ENCODE peak calls at places on chromosome 22, in six cellular contexts. G, F, C, I, M and N are unnamed samples.

GRCh38 chr22:49094151-49094550 is 733.5 kb downstream of the BRD1 start:
- DNase-seq in G (no peak), F (peak; percentile 55), C (no peak), I (no peak), M (no peak), N (no peak)

GRCh38 chr22:26763633-26764295 is 106.4 kb downstream of the MIAT start:
- DNase-seq in G (no peak), F (no peak), C (peak; percentile 40), I (no peak), M (peak; percentile 45), N (no peak)

GRCh38 chr22:48785792-48786678 is 1041.6 kb downstream of the BRD1 start:
- DNase-seq in G (no peak), F (no peak), C (no peak), I (no peak), M (no peak), N (no peak)

GRCh38 chr22:40000171-40000570 is 5.4 kb downstream of the FAM83F start:
- DNase-seq in G (no peak), F (peak; percentile 7), C (no peak), I (no peak), M (no peak), N (no peak)

GRCh38 chr22:36454916-36455570 is 26.4 kb downstream of the TXN2 start:
- DNase-seq in G (peak; percentile 97), F (peak; percentile 97), C (peak; percentile 87), I (peak; percentile 93), M (peak; percentile 69), N (peak; percentile 97)

GRCh38 chr22:39462443-39463147 is 5.8 kb downstream of the MGAT3 start:
- DNase-seq in G (no peak), F (peak; percentile 88), C (no peak), I (peak; percentile 63), M (no peak), N (no peak)

GRCh38 chr22:50530280-50530856 is 556 bp upstream of the TYMP start:
- DNase-seq in G (peak; percentile 91), F (no peak), C (peak; percentile 80), I (peak; percentile 87), M (no peak), N (peak; percentile 96)

GRCh38 chr22:24989541-24989951 is 37.0 kb downstream of the KIAA1671 start:
- DNase-seq in G (no peak), F (no peak), C (no peak), I (no peak), M (no peak), N (no peak)

GRCh38 chr22:24247011-24247507 is 2.2 kb upstream of the GGT5 start:
- DNase-seq in G (no peak), F (no peak), C (no peak), I (no peak), M (no peak), N (no peak)

GRCh38 chr22:41050873-41051272 is 41.5 kb upstream of the EP300 start:
- DNase-seq in G (no peak), F (no peak), C (no peak), I (no peak), M (no peak), N (no peak)

GRCh38 chr22:35451602-35452001 is 51.7 kb downstream of the MCM5 start:
- DNase-seq in G (no peak), F (no peak), C (no peak), I (no peak), M (no peak), N (no peak)

GRCh38 chr22:48380016-48380665 is 1447.5 kb downstream of the BRD1 start:
- DNase-seq in G (peak; percentile 20), F (no peak), C (no peak), I (no peak), M (no peak), N (peak; percentile 34)

GRCh38 chr22:39519681-39520053 is 695 bp upstream of the ATF4 start:
- DNase-seq in G (peak; percentile 62), F (peak; percentile 89), C (peak; percentile 61), I (peak; percentile 62), M (peak; percentile 64), N (no peak)

GRCh38 chr22:42752912-42753311 is 32.2 kb upstream of the A4GALT start:
- DNase-seq in G (no peak), F (no peak), C (no peak), I (no peak), M (no peak), N (no peak)

GRCh38 chr22:34622602-34623001 is 443.4 kb upstream of the ISX start:
- DNase-seq in G (no peak), F (no peak), C (no peak), I (no peak), M (no peak), N (no peak)

DNA sequence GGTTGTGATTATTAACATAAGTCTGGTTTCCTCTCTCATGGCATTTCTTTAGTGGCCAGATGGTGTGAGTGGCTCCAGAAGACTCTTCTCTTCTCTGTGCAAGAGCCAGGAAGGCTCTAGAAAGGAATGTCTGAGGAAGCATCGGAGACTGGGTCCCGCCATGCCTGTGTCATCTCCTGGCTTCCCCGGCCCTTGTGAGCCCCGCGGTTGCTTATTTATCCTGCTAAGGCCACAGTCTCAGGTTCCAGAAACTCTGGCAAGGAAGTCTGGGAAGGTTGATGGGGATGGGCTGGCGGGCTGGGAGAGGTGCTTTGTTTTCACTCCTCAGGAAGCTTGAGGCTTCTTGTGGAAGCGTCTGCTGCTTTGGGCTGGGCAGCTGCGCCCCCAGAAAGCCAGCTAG is 18.9 kb downstream of the BCR start:
- DNase-seq in G (no peak), F (peak; percentile 26), C (no peak), I (no peak), M (no peak), N (no peak)
- TF ChIP-seq CTCF in G (no peak), F (no peak), C (no peak), I (no peak), M (no peak), N (no peak)

DNA sequence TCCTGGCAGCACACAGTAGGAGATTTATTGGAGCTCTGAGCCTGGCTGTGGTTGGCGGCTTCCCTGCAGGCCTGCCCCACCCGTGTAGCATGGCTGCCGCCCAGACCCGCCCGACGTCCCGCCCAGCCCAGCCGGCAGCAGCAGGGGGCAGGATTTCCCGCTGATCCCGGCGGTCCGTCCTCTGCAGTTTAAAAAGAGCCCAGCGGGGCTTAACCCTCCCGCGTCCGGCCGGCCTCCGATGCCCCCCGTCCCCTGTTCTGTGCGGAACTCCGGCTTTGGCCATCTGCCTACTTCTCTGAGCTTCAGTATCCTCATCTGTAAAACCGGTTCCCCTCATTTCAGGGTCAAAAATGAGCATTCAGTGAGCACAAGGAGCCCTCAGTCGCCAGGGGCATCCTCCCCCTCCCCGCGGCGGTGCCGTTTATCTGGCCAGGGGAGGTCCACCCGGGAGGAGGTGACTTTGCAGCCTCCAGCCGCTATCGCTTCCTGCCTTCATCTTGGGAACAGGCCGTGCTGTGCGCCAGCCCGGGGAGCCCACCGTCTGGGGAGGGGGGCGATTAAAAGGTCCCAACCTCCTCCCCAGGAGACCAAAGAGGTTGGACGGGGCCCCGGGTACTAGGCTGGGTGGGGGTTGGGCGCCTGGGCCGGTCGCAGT is at the start of gene GAS2L1:
- DNase-seq in G (peak; percentile 81), F (peak; percentile 94), C (peak; percentile 83), I (peak; percentile 90), M (peak; percentile 70), N (peak; percentile 91)
- H3K4me1 ChIP-seq in G (peaks cover 70% of the 10 kb centered on the region), F (peaks cover 15% of the 10 kb centered on the region), C (peaks cover 60% of the 10 kb centered on the region), I (peaks cover 69% of the 10 kb centered on the region), M (peaks cover 41% of the 10 kb centered on the region), N (peaks cover 48% of the 10 kb centered on the region)

DNA sequence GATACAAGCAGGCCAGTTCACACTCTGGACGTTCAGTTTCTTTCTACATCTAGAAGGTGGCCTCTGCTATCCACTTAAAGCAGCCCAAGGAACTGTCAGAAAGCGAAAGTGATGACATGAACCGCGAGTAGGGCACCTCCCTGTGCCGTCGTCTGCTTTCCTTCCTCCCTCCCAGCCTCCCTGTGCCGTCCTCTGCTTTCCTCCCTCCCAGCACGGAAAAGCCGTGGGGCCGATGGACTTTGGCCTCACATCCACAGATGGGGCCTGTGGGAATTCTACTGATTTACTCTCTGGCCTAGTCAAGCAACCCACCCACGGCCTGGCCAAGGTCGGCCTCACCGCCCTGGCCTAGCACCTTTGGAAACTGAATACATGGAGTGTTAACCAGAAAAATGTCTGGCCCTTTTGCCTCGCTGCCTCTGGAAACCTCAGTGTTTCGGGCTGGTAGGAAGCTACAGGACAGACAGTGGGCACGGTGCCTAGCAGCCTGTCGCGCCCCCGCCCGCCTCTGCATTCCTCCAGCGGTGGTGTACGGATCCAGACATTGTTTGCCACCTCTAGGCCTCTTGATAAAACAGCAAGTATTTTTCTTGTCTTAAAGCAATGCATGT is 14.2 kb downstream of the PEX26 start:
- DNase-seq in G (peak; percentile 75), F (peak; percentile 82), C (peak; percentile 42), I (peak; percentile 80), M (peak; percentile 69), N (no peak)
- TF ChIP-seq CTCF in G (no peak), F (no peak), C (no peak), I (no peak), M (peak; percentile 39), N (peak; percentile 17)

GRCh38 chr22:37714634-37715033 is 17.8 kb downstream of the TRIOBP start:
- DNase-seq in G (no peak), F (no peak), C (no peak), I (no peak), M (no peak), N (no peak)
- H3K4me1 ChIP-seq in G (no peaks in the 10 kb centered on the region), F (no peaks in the 10 kb centered on the region), C (no peaks in the 10 kb centered on the region), I (no peaks in the 10 kb centered on the region), M (peaks cover 6% of the 10 kb centered on the region), N (no peaks in the 10 kb centered on the region)

GRCh38 chr22:46027219-46028068 is 50.5 kb upstream of the WNT7B start:
- DNase-seq in G (peak; percentile 76), F (peak; percentile 91), C (peak; percentile 59), I (peak; percentile 74), M (no peak), N (peak; percentile 87)
- TF ChIP-seq CTCF in G (peak; percentile 8), F (peak; percentile 31), C (peak; percentile 44), I (peak; percentile 52), M (no peak), N (peak; percentile 19)